ENCODE peak calls at places on chromosomes 12 and 14, in four cellular contexts. N is heart left ventricle, T is uterus, F is left lung. K is an unnamed sample.
A peak's percentile ranks its signal among the peaks of the same experiment; 100 is the strongest.

GRCh38 chr12:57216931-57217871 is 607 bp downstream of the NXPH4 start:
- DNase-seq in N (no peak), F (no peak), T (no peak), K (no peak)

GRCh38 chr12:53186745-53187144 is 6.0 kb upstream of the CSAD start:
- DNase-seq in N (no peak), F (no peak), T (no peak), K (no peak)

GRCh38 chr14:39034481-39035296 is 68.3 kb downstream of the SEC23A start:
- DNase-seq in N (no peak), F (no peak), T (no peak), K (no peak)

GRCh38 chr12:89247541-89247942 is 104.8 kb downstream of the DUSP6 start:
- DNase-seq in T (no peak), N (no peak), F (no peak), K (no peak)

GRCh38 chr12:46547421-46548340 is 175.1 kb upstream of the SLC38A2 start:
- DNase-seq in T (no peak), F (no peak), N (no peak), K (no peak)

GRCh38 chr12:116319851-116320621 is 42.5 kb upstream of the MED13L start:
- DNase-seq in F (peak; percentile 56), T (peak; percentile 81), N (peak; percentile 75), K (peak; percentile 65)

GRCh38 chr12:113919791-113920190 is 46.3 kb downstream of the RBM19 start:
- DNase-seq in F (no peak), T (no peak), N (no peak), K (no peak)

GRCh38 chr14:78612666-78613065 is 442.5 kb downstream of the NRXN3 start:
- DNase-seq in N (no peak), T (no peak), F (no peak), K (no peak)

GRCh38 chr12:130838284-130838950 is 633 bp downstream of the STX2 start:
- DNase-seq in T (no peak), N (peak; percentile 50), F (peak; percentile 37), K (no peak)

GRCh38 chr14:88199882-88200281 is 123.2 kb downstream of the KCNK10 start:
- DNase-seq in T (no peak), F (no peak), N (no peak), K (no peak)

GRCh38 chr12:52975820-52976573 is 27.1 kb downstream of the KRT18 start:
- DNase-seq in N (no peak), F (peak; percentile 41), T (no peak), K (no peak)

GRCh38 chr12:76026643-76027063 is 4.9 kb downstream of the PHLDA1 start:
- DNase-seq in F (no peak), T (no peak), N (no peak), K (no peak)

GRCh38 chr14:70619708-70620107 is 19.3 kb upstream of the MED6 start:
- DNase-seq in F (no peak), T (no peak), N (no peak), K (no peak)

GRCh38 chr14:27528328-27528727 is 930.5 kb upstream of the NOVA1 start:
- DNase-seq in T (no peak), F (no peak), N (no peak), K (no peak)

GRCh38 chr12:2509137-2509536 is 285.6 kb upstream of the FKBP4 start:
- DNase-seq in T (no peak), F (no peak), N (no peak), K (no peak)

GRCh38 chr14:78576437-78577166 is 406.4 kb downstream of the NRXN3 start:
- DNase-seq in N (no peak), T (no peak), F (no peak), K (no peak)

GRCh38 chr14:71712478-71712877 is 219.8 kb upstream of the RGS6 start:
- DNase-seq in N (no peak), T (no peak), F (no peak), K (no peak)

GRCh38 chr12:51263341-51263740 is 6.9 kb downstream of the SMAGP start:
- DNase-seq in N (no peak), F (no peak), T (no peak), K (no peak)

GRCh38 chr14:20548414-20549158 is 12.3 kb downstream of the RNASE9 start:
- DNase-seq in T (no peak), F (no peak), N (no peak), K (no peak)

GRCh38 chr14:50035214-50035613 is 81.2 kb downstream of the VCPKMT start:
- DNase-seq in N (no peak), F (no peak), T (no peak), K (no peak)

GRCh38 chr12:127926004-127926403 is 341.0 kb upstream of the TMEM132C start:
- DNase-seq in N (peak; percentile 32), F (no peak), T (peak; percentile 25), K (no peak)

DNA sequence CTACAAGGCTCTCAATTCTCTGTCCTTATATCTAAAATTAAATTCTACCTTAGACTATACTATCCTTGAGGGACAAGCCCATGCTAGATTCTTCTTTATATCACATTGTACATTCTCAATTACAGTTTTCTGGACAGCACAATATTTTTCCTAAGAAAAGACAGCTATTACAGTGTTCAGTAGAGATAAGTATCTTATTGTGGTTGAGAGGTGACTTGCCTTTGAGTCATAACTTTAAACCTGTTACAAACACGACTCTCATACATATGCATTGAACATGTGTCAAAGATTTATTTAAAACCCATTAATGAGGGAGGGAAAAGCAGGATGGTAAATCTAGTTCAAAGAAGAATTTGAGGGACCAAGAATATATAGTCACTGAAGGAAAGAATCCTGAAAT is 61.1 kb downstream of the TPH2 start:
- DNase-seq in T (no peak), N (no peak), F (no peak), K (no peak)
- H3K4me1 ChIP-seq in T (no peaks in the 10 kb centered on the region), N (no peaks in the 10 kb centered on the region), F (no peaks in the 10 kb centered on the region), K (no peaks in the 10 kb centered on the region)

GRCh38 chr12:94167071-94167806 is 18.9 kb downstream of the PLXNC1 start:
- DNase-seq in T (no peak), F (no peak), N (no peak), K (no peak)

GRCh38 chr12:94169495-94169894 is 21.1 kb downstream of the PLXNC1 start:
- DNase-seq in F (no peak), T (no peak), N (no peak), K (no peak)

GRCh38 chr12:94169966-94170689 is 21.8 kb downstream of the PLXNC1 start:
- DNase-seq in N (no peak), F (no peak), T (no peak), K (no peak)

GRCh38 chr12:94165670-94166069 is 17.3 kb downstream of the PLXNC1 start:
- DNase-seq in T (no peak), F (no peak), N (no peak), K (no peak)

GRCh38 chr12:94168041-94168440 is 19.7 kb downstream of the PLXNC1 start:
- DNase-seq in N (no peak), F (no peak), T (no peak), K (no peak)
- H3K4me1 ChIP-seq in N (peaks cover 7% of the 10 kb centered on the region), F (no peaks in the 10 kb centered on the region), T (no peaks in the 10 kb centered on the region), K (no peaks in the 10 kb centered on the region)

DNA sequence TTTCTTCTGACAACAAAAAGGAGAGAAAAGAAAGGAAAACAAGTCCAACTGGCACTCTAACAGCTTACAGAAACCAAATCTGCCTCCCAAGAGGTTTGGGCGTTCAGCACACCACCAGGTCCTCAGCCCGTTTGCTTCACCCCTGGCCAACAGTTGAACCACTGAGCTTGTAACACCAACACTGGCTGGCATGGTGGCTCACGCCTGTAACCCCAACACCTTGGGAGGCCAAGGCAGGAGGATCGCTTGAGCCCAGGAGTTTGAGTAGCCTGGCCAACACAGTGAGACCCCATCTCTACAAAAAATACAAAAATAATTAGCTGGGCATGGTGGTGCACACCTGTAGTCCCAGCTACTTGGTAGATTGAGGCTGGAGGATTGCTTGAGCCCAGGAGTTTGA is 19.4 kb downstream of the CCDC88C start:
- DNase-seq in N (no peak), F (no peak), T (no peak), K (no peak)
- H3K4me1 ChIP-seq in N (peaks cover 31% of the 10 kb centered on the region), F (peaks cover 26% of the 10 kb centered on the region), T (no peaks in the 10 kb centered on the region), K (no peaks in the 10 kb centered on the region)

GRCh38 chr12:96427269-96427729 is 27.1 kb upstream of the CDK17 start:
- DNase-seq in T (peak; percentile 71), N (peak; percentile 84), F (peak; percentile 46), K (peak; percentile 20)

GRCh38 chr12:96425973-96426372 is 25.7 kb upstream of the CDK17 start:
- DNase-seq in N (no peak), F (no peak), T (no peak), K (no peak)

GRCh38 chr12:96425321-96425720 is 25.1 kb upstream of the CDK17 start:
- DNase-seq in F (no peak), N (no peak), T (no peak), K (no peak)

GRCh38 chr12:96422192-96422591 is 22.0 kb upstream of the CDK17 start:
- DNase-seq in F (no peak), N (no peak), T (no peak), K (no peak)

GRCh38 chr12:96424601-96425000 is 24.4 kb upstream of the CDK17 start:
- DNase-seq in F (no peak), T (no peak), N (no peak), K (no peak)
- H3K4me1 ChIP-seq in F (no peaks in the 10 kb centered on the region), T (no peaks in the 10 kb centered on the region), N (peaks cover 20% of the 10 kb centered on the region), K (no peaks in the 10 kb centered on the region)

DNA sequence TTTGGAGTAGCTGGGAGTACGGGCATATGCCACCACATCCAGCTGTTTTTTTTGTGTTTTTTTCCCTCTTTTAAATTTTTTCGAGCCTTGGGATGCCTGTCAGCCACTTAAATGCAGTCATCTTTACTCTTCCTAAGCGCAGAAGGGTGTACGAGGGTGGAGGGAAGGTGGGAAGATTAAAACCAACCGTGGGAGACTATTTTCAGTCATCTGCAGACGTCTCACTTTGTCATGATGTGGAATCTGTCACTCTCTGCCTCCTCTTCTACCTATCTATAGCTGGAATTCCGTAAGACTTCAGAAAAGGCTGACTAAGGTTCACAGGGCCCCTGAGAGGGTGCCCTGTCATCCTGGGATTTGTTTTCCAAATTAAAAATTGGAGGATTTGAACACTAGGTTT is 105.3 kb downstream of the SAMD4A start:
- DNase-seq in F (no peak), N (no peak), T (no peak), K (no peak)
- H3K4me1 ChIP-seq in F (no peaks in the 10 kb centered on the region), N (peaks cover 83% of the 10 kb centered on the region), T (no peaks in the 10 kb centered on the region), K (peaks cover 95% of the 10 kb centered on the region)

K was measured in thoracic aorta.